ENCODE peak calls at places on chromosomes 12 and 14, in six cellular contexts. One of them, this sample, is unnamed.

GRCh38 chr14:79528843-79529405 is 682.4 kb downstream of the DIO2 start:
- DNase-seq in aorta: no peak
- DNase-seq in pancreas: no peak
- DNase-seq in tibial artery: no peak
- DNase-seq in ACHN: no peak
- DNase-seq in NAMALWA: no peak
- DNase-seq in this sample: no peak

GRCh38 chr12:1864867-1865266 is 44.5 kb downstream of the LRTM2 start:
- DNase-seq in aorta: no peak
- DNase-seq in pancreas: no peak
- DNase-seq in tibial artery: peak
- DNase-seq in ACHN: no peak
- DNase-seq in NAMALWA: no peak
- DNase-seq in this sample: no peak

GRCh38 chr12:131620520-131620919 is 90.4 kb upstream of the SFSWAP start:
- DNase-seq in aorta: no peak
- DNase-seq in pancreas: peak
- DNase-seq in tibial artery: no peak
- DNase-seq in ACHN: no peak
- DNase-seq in NAMALWA: peak
- DNase-seq in this sample: peak

GRCh38 chr12:109120557-109120956 is 4.2 kb downstream of the ACACB start:
- DNase-seq in aorta: no peak
- DNase-seq in pancreas: peak
- DNase-seq in tibial artery: peak
- DNase-seq in ACHN: no peak
- DNase-seq in NAMALWA: no peak
- DNase-seq in this sample: peak

GRCh38 chr12:23771230-23771949 is 178.1 kb downstream of the SOX5 start:
- DNase-seq in aorta: peak
- DNase-seq in pancreas: no peak
- DNase-seq in tibial artery: peak
- DNase-seq in ACHN: no peak
- DNase-seq in NAMALWA: no peak
- DNase-seq in this sample: no peak

GRCh38 chr12:67472551-67472950 is 176.0 kb upstream of the DYRK2 start:
- DNase-seq in aorta: no peak
- DNase-seq in pancreas: no peak
- DNase-seq in tibial artery: no peak
- DNase-seq in ACHN: no peak
- DNase-seq in NAMALWA: no peak
- DNase-seq in this sample: no peak

GRCh38 chr12:14885718-14886201 is at the start of gene MGP:
- DNase-seq in aorta: peak
- DNase-seq in pancreas: no peak
- DNase-seq in tibial artery: peak
- DNase-seq in ACHN: no peak
- DNase-seq in NAMALWA: no peak
- DNase-seq in this sample: no peak

GRCh38 chr14:103206023-103206481 is 82.8 kb downstream of the TNFAIP2 start:
- DNase-seq in aorta: peak
- DNase-seq in pancreas: no peak
- DNase-seq in tibial artery: no peak
- DNase-seq in ACHN: no peak
- DNase-seq in NAMALWA: no peak
- DNase-seq in this sample: no peak

GRCh38 chr12:49838973-49839633 is 3.8 kb downstream of the BCDIN3D start:
- DNase-seq in aorta: no peak
- DNase-seq in pancreas: no peak
- DNase-seq in tibial artery: no peak
- DNase-seq in ACHN: peak
- DNase-seq in NAMALWA: peak
- DNase-seq in this sample: peak

GRCh38 chr12:110744176-110744575 is 1.5 kb upstream of the PPP1CC start:
- DNase-seq in aorta: peak
- DNase-seq in pancreas: no peak
- DNase-seq in tibial artery: no peak
- DNase-seq in ACHN: peak
- DNase-seq in NAMALWA: no peak
- DNase-seq in this sample: no peak

GRCh38 chr14:55807536-55807935 is 227.5 kb downstream of the KTN1 start:
- DNase-seq in aorta: no peak
- DNase-seq in pancreas: no peak
- DNase-seq in tibial artery: no peak
- DNase-seq in ACHN: no peak
- DNase-seq in NAMALWA: no peak
- DNase-seq in this sample: no peak

GRCh38 chr14:33782923-33783322 is 168.0 kb downstream of the EGLN3 start:
- DNase-seq in aorta: no peak
- DNase-seq in pancreas: no peak
- DNase-seq in tibial artery: no peak
- DNase-seq in ACHN: no peak
- DNase-seq in NAMALWA: no peak
- DNase-seq in this sample: no peak

This sample was measured in OCI-LY7.